ENCODE peak calls at places on chromosome 15, in eight cellular contexts. G is WTC11, L is H9, P is AG04450, V is pancreas, U is BE2C, Y is B cell, Q is IMR-90. Z is an unnamed sample.

GRCh38 chr15:48373855-48374421 is 42.7 kb downstream of the DUT start:
- DNase-seq in G (no peak), L (no peak), P (no peak), V (no peak), U (peak), Y (no peak), Q (peak), Z (no peak)

GRCh38 chr15:64681424-64682024 is 93.9 kb downstream of the RBPMS2 start:
- DNase-seq in G (peak), L (peak), P (no peak), V (peak), U (peak), Y (no peak), Q (peak), Z (peak)

GRCh38 chr15:82847703-82848102 is 38.3 kb downstream of the WHAMM start:
- DNase-seq in G (no peak), L (no peak), P (no peak), V (no peak), U (no peak), Y (no peak), Q (peak), Z (no peak)

GRCh38 chr15:69031013-69032001 is 16.8 kb downstream of the NOX5 start:
- DNase-seq in G (peak), L (peak), P (no peak), V (peak), U (peak), Y (peak), Q (no peak), Z (peak)

GRCh38 chr15:67803299-67803698 is 22.0 kb upstream of the SKOR1 start:
- DNase-seq in G (no peak), L (no peak), P (no peak), V (no peak), U (no peak), Y (no peak), Q (no peak), Z (no peak)

GRCh38 chr15:73983211-73983727 is 8.8 kb downstream of the STOML1 start:
- DNase-seq in G (no peak), L (no peak), P (peak), V (no peak), U (peak), Y (no peak), Q (peak), Z (no peak)

GRCh38 chr15:35692256-35692867 is 146.4 kb upstream of the DPH6 start:
- DNase-seq in G (no peak), L (no peak), P (no peak), V (no peak), U (no peak), Y (no peak), Q (no peak), Z (no peak)

GRCh38 chr15:99087405-99087943 is 17.4 kb upstream of the SYNM start:
- DNase-seq in G (no peak), L (no peak), P (no peak), V (no peak), U (no peak), Y (peak), Q (no peak), Z (no peak)

GRCh38 chr15:101657968-101658784 is 6.0 kb upstream of the TM2D3 start:
- DNase-seq in G (no peak), L (no peak), P (no peak), V (peak), U (peak), Y (no peak), Q (no peak), Z (no peak)

GRCh38 chr15:101046826-101047225 is 127.7 kb downstream of the LRRK1 start:
- DNase-seq in G (no peak), L (peak), P (no peak), V (no peak), U (peak), Y (peak), Q (no peak), Z (no peak)

GRCh38 chr15:75479670-75480069 is 28.2 kb upstream of the SIN3A start:
- DNase-seq in G (no peak), L (no peak), P (no peak), V (no peak), U (no peak), Y (no peak), Q (no peak), Z (no peak)

GRCh38 chr15:71278989-71279756 is 163.9 kb downstream of the THSD4 start:
- DNase-seq in G (no peak), L (no peak), P (peak), V (peak), U (peak), Y (no peak), Q (peak), Z (no peak)

GRCh38 chr15:101318810-101319200 is 23.8 kb upstream of the SNRPA1 start:
- DNase-seq in G (peak), L (no peak), P (no peak), V (no peak), U (no peak), Y (no peak), Q (no peak), Z (no peak)

GRCh38 chr15:25678498-25678865 is 184.6 kb downstream of the ATP10A start:
- DNase-seq in G (no peak), L (no peak), P (no peak), V (no peak), U (no peak), Y (no peak), Q (no peak), Z (no peak)

GRCh38 chr15:62828364-62828763 is 214.2 kb upstream of the TPM1 start:
- DNase-seq in G (no peak), L (no peak), P (no peak), V (no peak), U (no peak), Y (no peak), Q (no peak), Z (no peak)

GRCh38 chr15:78083687-78084358 is 6.3 kb upstream of the TBC1D2B start:
- DNase-seq in G (no peak), L (no peak), P (no peak), V (no peak), U (no peak), Y (no peak), Q (no peak), Z (no peak)

GRCh38 chr15:72968531-72968922 is 83.7 kb upstream of the NEO1 start:
- DNase-seq in G (no peak), L (no peak), P (no peak), V (no peak), U (no peak), Y (no peak), Q (no peak), Z (no peak)

GRCh38 chr15:83092309-83092976 is 15.0 kb upstream of the TM6SF1 start:
- DNase-seq in G (no peak), L (no peak), P (peak), V (no peak), U (no peak), Y (peak), Q (peak), Z (no peak)

GRCh38 chr15:95857124-95857757 is 473.3 kb upstream of the NR2F2 start:
- DNase-seq in G (no peak), L (no peak), P (peak), V (no peak), U (no peak), Y (no peak), Q (peak), Z (no peak)

GRCh38 chr15:86178845-86179244 is 99.2 kb downstream of the AGBL1 start:
- DNase-seq in G (peak), L (peak), P (no peak), V (no peak), U (peak), Y (no peak), Q (no peak), Z (peak)
- TF ChIP-seq CTCF in G (peak), L (peak), P (no peak), V (no peak), U (no peak), Y (no peak), Q (no peak), Z (peak)

DNA sequence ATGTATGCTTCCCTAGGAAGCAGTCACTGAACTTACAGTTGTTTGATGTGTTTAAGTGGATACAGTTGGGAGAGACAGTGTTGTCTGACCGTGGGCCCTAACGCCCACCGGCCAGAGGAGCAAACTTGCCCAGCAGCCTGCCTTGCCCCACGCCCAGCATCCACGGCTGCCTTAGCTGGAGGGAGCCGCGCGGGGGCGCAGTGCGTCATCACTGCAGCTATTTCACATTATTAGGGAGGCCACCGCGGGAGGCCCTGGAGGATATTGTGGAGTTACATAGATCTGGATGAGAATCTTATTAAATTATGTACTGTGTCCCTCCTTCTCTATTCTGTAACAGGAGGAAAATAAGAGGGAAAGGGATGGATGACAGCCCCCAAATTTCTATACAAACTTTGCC is 267.2 kb downstream of the GABRG3 start:
- DNase-seq in G (peak), L (peak), P (no peak), V (no peak), U (no peak), Y (no peak), Q (no peak), Z (no peak)
- TF ChIP-seq CTCF in G (peak), L (peak), P (no peak), V (no peak), U (no peak), Y (no peak), Q (no peak), Z (peak)

DNA sequence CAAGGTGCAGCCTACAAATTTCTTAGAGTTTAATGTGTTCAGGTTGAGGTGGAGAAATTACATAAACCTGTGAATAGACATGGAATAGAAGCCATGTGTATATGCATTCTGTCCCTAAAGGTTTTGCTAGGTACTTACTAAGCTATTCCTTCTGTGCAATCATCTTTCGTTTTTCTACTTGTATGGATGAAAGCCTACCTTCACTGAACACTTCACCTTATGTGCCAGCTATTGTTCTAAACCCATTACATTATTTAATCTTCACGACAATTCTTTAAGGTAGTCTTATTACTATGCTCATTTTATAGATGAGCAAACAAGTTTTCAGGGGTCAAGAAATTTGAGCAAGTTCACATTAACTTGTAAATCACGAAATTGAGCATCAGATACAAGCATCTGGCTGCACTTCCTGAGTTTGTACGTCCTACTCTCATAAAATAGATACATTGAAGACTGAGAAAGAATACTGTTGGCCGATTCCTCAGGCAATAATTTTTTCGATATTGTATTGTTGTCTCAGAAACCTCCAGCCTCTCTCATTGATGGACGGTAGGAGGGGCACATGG is 635 bp upstream of the RCN2 start:
- DNase-seq in G (no peak), L (no peak), P (no peak), V (no peak), U (no peak), Y (no peak), Q (no peak), Z (no peak)
- TF ChIP-seq CTCF in G (no peak), L (no peak), P (no peak), V (no peak), U (no peak), Y (no peak), Q (no peak), Z (no peak)

GRCh38 chr15:90388462-90389182 is 580 bp downstream of the IQGAP1 start:
- DNase-seq in G (peak), L (peak), P (no peak), V (peak), U (peak), Y (peak), Q (peak), Z (peak)
- TF ChIP-seq CTCF in G (no peak), L (peak), P (no peak), V (no peak), U (no peak), Y (no peak), Q (no peak), Z (no peak)